ENCODE peak calls at places on chromosomes 3 and 15, in six cellular contexts. One of them, this sample, is unnamed.

GRCh38 chr3:60146121-60146520 is 1096.3 kb upstream of the CFAP20DC start:
- DNase-seq in endothelial cell: no peak
- DNase-seq in amniotic stem cell: no peak
- DNase-seq in ecto neural progenitor cell: no peak
- DNase-seq in HEK293T: no peak
- DNase-seq in cardiac fibroblast: no peak
- DNase-seq in this sample: no peak

GRCh38 chr3:60633644-60634043 is 617.6 kb downstream of the FHIT start:
- DNase-seq in HEK293T: no peak
- DNase-seq in amniotic stem cell: no peak
- DNase-seq in endothelial cell: no peak
- DNase-seq in ecto neural progenitor cell: no peak
- DNase-seq in cardiac fibroblast: no peak
- DNase-seq in this sample: no peak

GRCh38 chr15:94847325-94847724 is 616.0 kb downstream of the MCTP2 start:
- DNase-seq in amniotic stem cell: no peak
- DNase-seq in HEK293T: no peak
- DNase-seq in cardiac fibroblast: no peak
- DNase-seq in endothelial cell: no peak
- DNase-seq in ecto neural progenitor cell: no peak
- DNase-seq in this sample: no peak

GRCh38 chr15:101179341-101180153 is 72.3 kb downstream of the CHSY1 start:
- DNase-seq in cardiac fibroblast: peak
- DNase-seq in ecto neural progenitor cell: no peak
- DNase-seq in endothelial cell: no peak
- DNase-seq in HEK293T: no peak
- DNase-seq in amniotic stem cell: no peak
- DNase-seq in this sample: no peak

GRCh38 chr15:30649952-30650929 is 24.3 kb downstream of the ARHGAP11B start:
- DNase-seq in HEK293T: no peak
- DNase-seq in endothelial cell: no peak
- DNase-seq in ecto neural progenitor cell: no peak
- DNase-seq in amniotic stem cell: no peak
- DNase-seq in cardiac fibroblast: peak
- DNase-seq in this sample: no peak

GRCh38 chr15:62344806-62345539 is 179.9 kb upstream of the C2CD4B start:
- DNase-seq in HEK293T: peak
- DNase-seq in ecto neural progenitor cell: peak
- DNase-seq in amniotic stem cell: no peak
- DNase-seq in endothelial cell: peak
- DNase-seq in cardiac fibroblast: peak
- DNase-seq in this sample: peak

GRCh38 chr3:121916189-121916588 is 22.0 kb downstream of the SLC15A2 start:
- DNase-seq in endothelial cell: no peak
- DNase-seq in ecto neural progenitor cell: no peak
- DNase-seq in HEK293T: no peak
- DNase-seq in cardiac fibroblast: no peak
- DNase-seq in amniotic stem cell: no peak
- DNase-seq in this sample: no peak

GRCh38 chr15:71577071-71577470 is 233.3 kb upstream of the NR2E3 start:
- DNase-seq in HEK293T: no peak
- DNase-seq in ecto neural progenitor cell: no peak
- DNase-seq in endothelial cell: no peak
- DNase-seq in cardiac fibroblast: peak
- DNase-seq in amniotic stem cell: no peak
- DNase-seq in this sample: no peak

GRCh38 chr15:35182841-35183479 is 97.9 kb upstream of the NANOGP8 start:
- DNase-seq in HEK293T: peak
- DNase-seq in amniotic stem cell: no peak
- DNase-seq in cardiac fibroblast: no peak
- DNase-seq in ecto neural progenitor cell: peak
- DNase-seq in endothelial cell: no peak
- DNase-seq in this sample: no peak

GRCh38 chr15:76201536-76202255 is 109.6 kb downstream of the ETFA start:
- DNase-seq in ecto neural progenitor cell: no peak
- DNase-seq in amniotic stem cell: no peak
- DNase-seq in HEK293T: no peak
- DNase-seq in endothelial cell: no peak
- DNase-seq in cardiac fibroblast: no peak
- DNase-seq in this sample: no peak

GRCh38 chr15:29134239-29134638 is 135.4 kb downstream of the NSMCE3 start:
- DNase-seq in endothelial cell: no peak
- DNase-seq in HEK293T: no peak
- DNase-seq in ecto neural progenitor cell: no peak
- DNase-seq in cardiac fibroblast: no peak
- DNase-seq in amniotic stem cell: no peak
- DNase-seq in this sample: no peak

GRCh38 chr15:38059665-38060064 is 125.2 kb downstream of the TMCO5A start:
- DNase-seq in ecto neural progenitor cell: no peak
- DNase-seq in cardiac fibroblast: peak
- DNase-seq in endothelial cell: no peak
- DNase-seq in amniotic stem cell: no peak
- DNase-seq in HEK293T: no peak
- DNase-seq in this sample: no peak

GRCh38 chr15:36866896-36867295 is 233.5 kb downstream of the MEIS2 start:
- DNase-seq in amniotic stem cell: no peak
- DNase-seq in ecto neural progenitor cell: no peak
- DNase-seq in HEK293T: no peak
- DNase-seq in cardiac fibroblast: no peak
- DNase-seq in endothelial cell: no peak
- DNase-seq in this sample: no peak

GRCh38 chr3:24259901-24260512 is 234.6 kb downstream of the THRB start:
- DNase-seq in amniotic stem cell: no peak
- DNase-seq in ecto neural progenitor cell: no peak
- DNase-seq in cardiac fibroblast: peak
- DNase-seq in endothelial cell: no peak
- DNase-seq in HEK293T: no peak
- DNase-seq in this sample: no peak

GRCh38 chr3:111249421-111249820 is 177.8 kb downstream of the NECTIN3 start:
- DNase-seq in ecto neural progenitor cell: no peak
- DNase-seq in HEK293T: no peak
- DNase-seq in endothelial cell: no peak
- DNase-seq in cardiac fibroblast: no peak
- DNase-seq in amniotic stem cell: no peak
- DNase-seq in this sample: no peak

GRCh38 chr3:11367116-11367781 is 95.1 kb downstream of the ATG7 start:
- DNase-seq in ecto neural progenitor cell: no peak
- DNase-seq in cardiac fibroblast: peak
- DNase-seq in endothelial cell: peak
- DNase-seq in amniotic stem cell: no peak
- DNase-seq in HEK293T: no peak
- DNase-seq in this sample: no peak

GRCh38 chr3:131303848-131304247 is 77.7 kb upstream of the NUDT16 start:
- DNase-seq in amniotic stem cell: no peak
- DNase-seq in cardiac fibroblast: peak
- DNase-seq in endothelial cell: no peak
- DNase-seq in ecto neural progenitor cell: no peak
- DNase-seq in HEK293T: no peak
- DNase-seq in this sample: no peak

GRCh38 chr15:54519577-54519976 is 541.3 kb downstream of the UNC13C start:
- DNase-seq in endothelial cell: no peak
- DNase-seq in amniotic stem cell: no peak
- DNase-seq in cardiac fibroblast: no peak
- DNase-seq in HEK293T: no peak
- DNase-seq in ecto neural progenitor cell: no peak
- DNase-seq in this sample: no peak

GRCh38 chr15:34795267-34796081 is at the start of gene ACTC1:
- DNase-seq in endothelial cell: peak
- DNase-seq in HEK293T: no peak
- DNase-seq in ecto neural progenitor cell: peak
- DNase-seq in cardiac fibroblast: peak
- DNase-seq in amniotic stem cell: peak
- DNase-seq in this sample: peak

GRCh38 chr3:148790841-148791240 is 36.8 kb upstream of the CPB1 start:
- DNase-seq in ecto neural progenitor cell: no peak
- DNase-seq in amniotic stem cell: no peak
- DNase-seq in cardiac fibroblast: peak
- DNase-seq in HEK293T: no peak
- DNase-seq in endothelial cell: no peak
- DNase-seq in this sample: no peak

This sample was measured in HuH-7.5.